ENCODE peak calls at places on chromosomes 13 and 19, in ten cellular contexts. Z is NCI-H1417; F is CD4-positive, CD25-positive, alpha-beta regulatory T cell; W is naive thymus-derived CD8-positive, alpha-beta T cell; H is aorta; Q is ELR; Y is cerebellum; M is NCI-H1694; N is MCF 10A; J is anterior cingulate cortex. I is an unnamed sample.

GRCh38 chr13:30142502-30143211 is 164.7 kb downstream of the KATNAL1 start:
- DNase-seq in Z (peak), F (no peak), W (no peak), H (peak), Q (peak), Y (peak), M (no peak), N (peak), J (no peak), I (no peak)

GRCh38 chr19:42111384-42111783 is 20.9 kb downstream of the POU2F2 start:
- DNase-seq in Z (no peak), F (no peak), W (no peak), H (no peak), Q (peak), Y (no peak), M (no peak), N (peak), J (no peak), I (no peak)

GRCh38 chr13:73341748-73342147 is 282.9 kb downstream of the KLF5 start:
- DNase-seq in Z (no peak), F (no peak), W (no peak), H (no peak), Q (peak), Y (no peak), M (no peak), N (peak), J (no peak), I (no peak)

GRCh38 chr13:77374786-77375185 is 47.9 kb upstream of the MYCBP2 start:
- DNase-seq in Z (peak), F (no peak), W (no peak), H (no peak), Q (no peak), Y (peak), M (no peak), N (no peak), J (no peak), I (no peak)

GRCh38 chr13:59681630-59682311 is 482.0 kb downstream of the DIAPH3 start:
- DNase-seq in Z (no peak), F (no peak), W (no peak), H (no peak), Q (no peak), Y (no peak), M (no peak), N (no peak), J (no peak), I (no peak)

GRCh38 chr19:688992-689391 is 6.3 kb downstream of the PRSS57 start:
- DNase-seq in Z (no peak), F (no peak), W (no peak), H (no peak), Q (no peak), Y (no peak), M (no peak), N (no peak), J (no peak), I (no peak)

GRCh38 chr19:1223018-1223855 is 14.6 kb downstream of the CBARP start:
- DNase-seq in Z (peak), F (no peak), W (no peak), H (peak), Q (peak), Y (peak), M (no peak), N (no peak), J (no peak), I (peak)

GRCh38 chr13:72390909-72391308 is 336.5 kb downstream of the MZT1 start:
- DNase-seq in Z (no peak), F (no peak), W (no peak), H (no peak), Q (peak), Y (no peak), M (no peak), N (peak), J (no peak), I (no peak)

GRCh38 chr19:19110410-19111137 is 27.7 kb downstream of the TMEM161A start:
- DNase-seq in Z (no peak), F (no peak), W (no peak), H (no peak), Q (no peak), Y (peak), M (no peak), N (no peak), J (no peak), I (no peak)

GRCh38 chr13:38350114-38350617 is 515 bp downstream of the UFM1 start:
- DNase-seq in Z (peak), F (peak), W (no peak), H (peak), Q (peak), Y (peak), M (no peak), N (peak), J (no peak), I (peak)

GRCh38 chr13:62710766-62711165 is 1295.1 kb upstream of the PCDH20 start:
- DNase-seq in Z (peak), F (no peak), W (no peak), H (no peak), Q (no peak), Y (no peak), M (no peak), N (no peak), J (no peak), I (no peak)